ENCODE peak calls at places on chromosomes 13 and 19, in four cellular contexts. B is lower lobe of right lung, F is uterus, Z is fibroblast of the aortic adventitia. I is an unnamed sample.

GRCh38 chr19:30325657-30326056 is 46.5 kb upstream of the ZNF536 start:
- DNase-seq in B (no peak), F (no peak), Z (no peak), I (no peak)

GRCh38 chr19:1840541-1841115 is 7.7 kb downstream of the REXO1 start:
- DNase-seq in B (no peak), F (no peak), Z (no peak), I (peak)

GRCh38 chr13:39311619-39312018 is 273.4 kb downstream of the NHLRC3 start:
- DNase-seq in B (no peak), F (no peak), Z (peak), I (no peak)

GRCh38 chr13:23985846-23986245 is 88.5 kb upstream of the C1QTNF9B start:
- DNase-seq in B (no peak), F (no peak), Z (no peak), I (no peak)

GRCh38 chr19:38836438-38837303 is 5.1 kb upstream of the ECH1 start:
- DNase-seq in B (no peak), F (no peak), Z (no peak), I (no peak)

GRCh38 chr13:79810671-79811070 is 329.7 kb downstream of the NDFIP2 start:
- DNase-seq in B (no peak), F (no peak), Z (peak), I (peak)

GRCh38 chr19:5839312-5840017 is at the start of gene FUT6:
- DNase-seq in B (no peak), F (no peak), Z (no peak), I (no peak)

GRCh38 chr13:79870766-79871165 is 389.8 kb downstream of the NDFIP2 start:
- DNase-seq in B (no peak), F (no peak), Z (peak), I (no peak)

GRCh38 chr13:98103942-98104880 is 38.7 kb upstream of the FARP1 start:
- DNase-seq in B (no peak), F (no peak), Z (peak), I (no peak)

GRCh38 chr13:41060723-41061074 is 610 bp upstream of the WBP4 start:
- DNase-seq in B (peak), F (peak), Z (no peak), I (peak)

GRCh38 chr13:69243366-69243765 is 864.3 kb upstream of the ATXN8OS start:
- DNase-seq in B (no peak), F (no peak), Z (no peak), I (no peak)

GRCh38 chr13:27919299-27919933 is 384 bp upstream of the PDX1 start:
- DNase-seq in B (no peak), F (no peak), Z (no peak), I (no peak)

GRCh38 chr19:38765214-38765613 is 8.1 kb downstream of the LGALS7 start:
- DNase-seq in B (no peak), F (no peak), Z (no peak), I (no peak)

GRCh38 chr13:114019367-114019766 is 45.5 kb upstream of the C13orf46 start:
- DNase-seq in B (no peak), F (no peak), Z (no peak), I (no peak)

GRCh38 chr13:92377396-92377795 is 849.2 kb upstream of the GPC6 start:
- DNase-seq in B (no peak), F (no peak), Z (no peak), I (no peak)

GRCh38 chr19:46913852-46914430 is 53.1 kb downstream of the ARHGAP35 start:
- DNase-seq in B (no peak), F (no peak), Z (peak), I (peak)

GRCh38 chr13:73618275-73618865 is 515.8 kb downstream of the KLF12 start:
- DNase-seq in B (no peak), F (no peak), Z (no peak), I (no peak)

GRCh38 chr19:21197589-21198295 is 55.9 kb downstream of the ZNF431 start:
- DNase-seq in B (no peak), F (no peak), Z (no peak), I (peak)

DNA sequence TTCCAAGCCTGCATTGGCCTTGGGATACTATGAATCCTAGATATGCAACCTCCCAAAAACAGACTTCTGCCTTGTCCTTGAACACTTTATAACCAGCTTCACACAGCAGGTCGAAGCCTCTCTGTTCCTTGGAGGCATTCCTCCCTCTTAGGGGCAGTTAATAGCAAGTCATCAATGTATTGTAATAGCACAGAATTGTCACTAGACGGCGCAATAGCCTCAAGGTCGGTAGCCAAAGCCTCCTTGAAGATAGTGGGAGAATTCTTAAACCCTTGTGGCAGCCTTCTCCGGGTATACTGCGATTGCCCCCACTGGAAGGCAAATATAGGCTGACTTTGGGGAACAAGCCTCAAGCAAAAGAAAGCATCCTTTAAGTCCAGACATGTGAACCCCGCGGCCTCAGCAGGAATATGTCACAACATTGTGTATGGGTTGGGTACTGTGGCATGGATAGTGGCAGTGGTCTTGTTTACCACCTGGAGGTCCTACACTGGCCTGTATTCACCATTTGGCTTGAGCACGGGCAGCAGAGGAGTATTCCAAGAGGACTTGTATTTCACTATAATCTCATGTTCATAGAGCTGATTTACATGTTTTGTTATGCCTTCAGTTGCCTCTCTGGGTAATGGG is 61.1 kb downstream of the ZNF431 start:
- DNase-seq in B (no peak), F (no peak), Z (peak), I (peak)
- TF ChIP-seq CTCF in B (peak), F (peak), Z (peak), I (peak)

GRCh38 chr19:18669524-18669817 is 14.0 kb upstream of the CRTC1 start:
- DNase-seq in B (no peak), F (no peak), Z (no peak), I (no peak)

GRCh38 chr19:18668744-18669523 is 14.5 kb upstream of the CRTC1 start:
- DNase-seq in B (no peak), F (no peak), Z (no peak), I (no peak)

GRCh38 chr19:18670313-18670712 is 13.2 kb upstream of the CRTC1 start:
- DNase-seq in B (no peak), F (no peak), Z (no peak), I (no peak)

GRCh38 chr19:18671303-18672043 is 12.0 kb upstream of the CRTC1 start:
- DNase-seq in B (no peak), F (no peak), Z (no peak), I (no peak)

GRCh38 chr19:18669883-18670282 is 13.6 kb upstream of the CRTC1 start:
- DNase-seq in B (no peak), F (no peak), Z (no peak), I (no peak)
- TF ChIP-seq CTCF in B (no peak), F (no peak), Z (no peak), I (no peak)

GRCh38 chr13:21242236-21242635 is 65.8 kb downstream of the MRPL57 start:
- DNase-seq in B (no peak), F (no peak), Z (no peak), I (no peak)
- TF ChIP-seq CTCF in B (no peak), F (no peak), Z (no peak), I (no peak)

DNA sequence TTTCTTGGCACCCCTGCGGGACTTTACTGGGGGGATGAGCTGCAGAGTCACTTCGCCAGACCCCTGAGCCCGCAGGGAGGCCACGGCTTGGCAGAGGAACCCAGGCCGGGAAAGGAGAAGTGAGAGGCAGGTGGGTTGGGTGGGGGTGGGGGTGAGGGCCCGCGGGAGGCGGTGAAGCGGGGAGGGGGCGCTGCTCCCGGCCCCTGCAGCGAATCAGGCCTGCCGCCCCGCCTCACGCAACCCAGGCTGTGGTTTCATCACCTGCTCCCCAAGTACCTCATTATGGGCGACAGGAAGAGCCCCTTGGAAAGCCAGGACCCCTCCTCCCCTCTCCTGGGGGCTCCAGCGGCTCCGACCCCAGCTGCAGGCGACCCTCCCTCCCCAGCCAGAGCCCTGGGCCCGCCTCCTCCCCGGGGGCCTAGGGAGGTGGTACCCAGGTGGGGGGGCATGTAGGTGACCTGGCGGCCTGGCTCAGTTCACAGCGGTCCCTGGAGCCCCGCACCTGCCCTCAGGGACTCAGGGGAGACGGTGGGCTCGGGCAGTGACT is 9.5 kb downstream of the MEF2B start:
- DNase-seq in B (no peak), F (no peak), Z (no peak), I (no peak)
- TF ChIP-seq CTCF in B (no peak), F (no peak), Z (no peak), I (no peak)

GRCh38 chr19:34519602-34520001 is 38.0 kb downstream of the WTIP start:
- DNase-seq in B (no peak), F (no peak), Z (no peak), I (no peak)
- TF ChIP-seq CTCF in B (no peak), F (no peak), Z (no peak), I (no peak)

DNA sequence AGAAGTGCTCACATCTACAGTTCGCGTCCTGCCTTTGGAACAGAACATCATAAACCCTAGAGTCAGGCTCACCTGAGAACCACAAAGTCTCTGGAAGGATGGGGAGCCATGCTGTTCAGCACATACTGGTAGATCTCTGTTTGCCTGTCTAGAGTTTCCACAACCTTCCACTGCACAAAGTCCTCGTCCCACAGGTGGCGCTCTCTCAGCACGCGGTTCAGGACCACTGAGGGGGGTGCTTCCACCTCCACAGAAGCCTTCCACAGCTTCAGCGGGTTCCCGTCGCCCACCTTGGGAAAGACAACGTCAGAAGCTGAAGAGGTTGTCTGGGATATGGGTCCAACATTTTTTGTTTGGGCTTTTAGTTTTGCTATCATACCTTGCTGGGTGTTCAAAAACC is 93.6 kb downstream of the KL start:
- DNase-seq in B (no peak), F (no peak), Z (no peak), I (no peak)
- TF ChIP-seq CTCF in B (no peak), F (no peak), Z (no peak), I (peak)

I was measured in fibroblast of villous mesenchyme.